ENCODE peak calls at places on chromosomes 1 and 21, in six cellular contexts. R is astrocyte of the cerebellum, Z is body of pancreas, B is mucosa of descending colon, T is AG04450, K is AG10803. M is an unnamed sample.

GRCh38 chr1:224517171-224517570 is 82.6 kb upstream of the WDR26 start:
- DNase-seq in R (no peak), Z (no peak), B (no peak), T (no peak), K (no peak), M (no peak)

GRCh38 chr1:23304140-23304620 is 39.9 kb downstream of the HNRNPR start:
- DNase-seq in R (no peak), Z (no peak), B (no peak), T (no peak), K (no peak), M (no peak)

GRCh38 chr1:217036757-217037156 is 313.5 kb upstream of the ESRRG start:
- DNase-seq in R (no peak), Z (no peak), B (no peak), T (no peak), K (no peak), M (no peak)

GRCh38 chr1:61797045-61797755 is 54.9 kb downstream of the PATJ start:
- DNase-seq in R (peak; percentile 48), Z (no peak), B (no peak), T (no peak), K (no peak), M (no peak)

GRCh38 chr1:16145030-16145987 is 10.6 kb downstream of the EPHA2 start:
- DNase-seq in R (peak; percentile 69), Z (peak; percentile 92), B (peak; percentile 86), T (peak; percentile 66), K (peak; percentile 87), M (peak; percentile 88)

GRCh38 chr1:232570007-232570406 is 59.9 kb downstream of the SIPA1L2 start:
- DNase-seq in R (no peak), Z (no peak), B (no peak), T (no peak), K (no peak), M (peak; percentile 59)

GRCh38 chr1:243745361-243745760 is 104.7 kb downstream of the AKT3 start:
- DNase-seq in R (no peak), Z (no peak), B (no peak), T (no peak), K (peak; percentile 53), M (peak; percentile 19)

GRCh38 chr1:72282271-72282656 is at the start of gene NEGR1:
- DNase-seq in R (peak; percentile 12), Z (peak; percentile 24), B (peak; percentile 37), T (peak; percentile 38), K (peak; percentile 78), M (peak; percentile 64)

GRCh38 chr1:159144571-159144970 is 26.8 kb upstream of the CADM3 start:
- DNase-seq in R (no peak), Z (no peak), B (no peak), T (no peak), K (no peak), M (no peak)

GRCh38 chr1:6260433-6260934 is 414 bp downstream of the GPR153 start:
- DNase-seq in R (no peak), Z (no peak), B (no peak), T (no peak), K (no peak), M (peak; percentile 27)

GRCh38 chr1:29259802-29260441 is 23.6 kb downstream of the PTPRU start:
- DNase-seq in R (no peak), Z (peak; percentile 37), B (peak; percentile 81), T (no peak), K (no peak), M (peak; percentile 51)

GRCh38 chr1:227897704-227898438 is 49.9 kb downstream of the WNT9A start:
- DNase-seq in R (no peak), Z (peak; percentile 6), B (no peak), T (no peak), K (no peak), M (no peak)

GRCh38 chr21:22516230-22516629 is 1518.0 kb downstream of the NCAM2 start:
- DNase-seq in R (no peak), Z (no peak), B (no peak), T (no peak), K (no peak), M (no peak)

GRCh38 chr1:59635057-59635456 is 179.7 kb upstream of the HOOK1 start:
- DNase-seq in R (no peak), Z (no peak), B (no peak), T (no peak), K (no peak), M (no peak)

GRCh38 chr1:45843474-45843905 is 40.1 kb downstream of the MAST2 start:
- DNase-seq in R (peak; percentile 19), Z (no peak), B (no peak), T (no peak), K (peak; percentile 52), M (peak; percentile 54)

GRCh38 chr1:101260531-101260930 is 23.7 kb downstream of the S1PR1 start:
- DNase-seq in R (no peak), Z (no peak), B (no peak), T (no peak), K (no peak), M (no peak)

GRCh38 chr1:207519505-207520399 is 23.8 kb downstream of the CR1 start:
- DNase-seq in R (no peak), Z (no peak), B (no peak), T (no peak), K (peak; percentile 48), M (no peak)

GRCh38 chr1:15386128-15386824 is 23.4 kb upstream of the EFHD2 start:
- DNase-seq in R (no peak), Z (no peak), B (no peak), T (no peak), K (peak; percentile 21), M (peak; percentile 15)

GRCh38 chr21:36035381-36035791 is 24.9 kb downstream of the SETD4 start:
- DNase-seq in R (no peak), Z (no peak), B (no peak), T (no peak), K (no peak), M (no peak)

GRCh38 chr1:245684636-245685035 is 529.9 kb downstream of the KIF26B start:
- DNase-seq in R (no peak), Z (no peak), B (no peak), T (no peak), K (no peak), M (no peak)

GRCh38 chr1:78779831-78780230 is 130.2 kb downstream of the IFI44 start:
- DNase-seq in R (peak; percentile 32), Z (no peak), B (no peak), T (no peak), K (peak; percentile 4), M (no peak)

GRCh38 chr1:168529533-168529932 is 14.3 kb downstream of the XCL2 start:
- DNase-seq in R (no peak), Z (no peak), B (no peak), T (no peak), K (no peak), M (no peak)

GRCh38 chr1:6601865-6602668 is 602 bp downstream of the KLHL21 start:
- DNase-seq in R (no peak), Z (peak; percentile 67), B (no peak), T (no peak), K (peak; percentile 56), M (peak; percentile 67)

GRCh38 chr1:43822040-43822439 is 111.6 kb upstream of the ARTN start:
- DNase-seq in R (peak; percentile 86), Z (no peak), B (no peak), T (peak; percentile 60), K (peak; percentile 91), M (peak; percentile 88)

GRCh38 chr21:36846624-36847023 is 119.8 kb downstream of the HLCS start:
- DNase-seq in R (no peak), Z (no peak), B (no peak), T (no peak), K (peak; percentile 34), M (no peak)

GRCh38 chr1:8985915-8986813 is 40.1 kb downstream of the SLC2A7 start:
- DNase-seq in R (peak; percentile 94), Z (peak; percentile 72), B (peak; percentile 80), T (peak; percentile 81), K (peak; percentile 97), M (peak; percentile 89)

GRCh38 chr1:18447509-18448220 is 33.1 kb upstream of the KLHDC7A start:
- DNase-seq in R (no peak), Z (no peak), B (no peak), T (no peak), K (no peak), M (no peak)
- TF ChIP-seq CTCF in R (no peak), Z (no peak), B (no peak), T (no peak), K (no peak), M (no peak)

DNA sequence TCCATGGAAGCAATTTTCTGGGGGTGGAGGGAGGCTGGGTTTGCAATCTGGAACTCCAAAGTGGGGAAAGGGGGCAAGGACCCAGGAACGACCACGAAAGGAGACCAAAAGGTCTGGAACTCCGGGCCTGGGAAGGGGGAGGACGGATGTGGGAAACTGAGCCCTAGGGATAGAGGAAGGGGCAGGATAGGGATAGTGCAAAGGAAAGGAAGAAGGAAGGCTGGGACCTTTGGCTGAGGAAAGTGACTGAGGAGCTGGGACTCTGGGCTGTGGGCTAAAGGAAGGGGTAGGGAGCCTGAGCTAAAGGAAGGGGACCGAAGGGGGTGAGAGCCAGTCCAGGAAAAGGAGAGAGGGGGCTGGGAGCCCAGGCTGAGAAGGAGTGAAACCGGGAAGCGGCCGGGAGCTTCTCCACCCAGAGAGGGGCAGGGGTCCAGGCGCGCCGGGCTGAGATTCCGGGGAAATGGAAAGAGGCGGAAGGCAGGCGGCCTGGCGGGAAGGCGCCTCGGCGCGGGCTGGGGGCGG is 395 bp downstream of the SLC9A1 start:
- DNase-seq in R (no peak), Z (no peak), B (no peak), T (no peak), K (no peak), M (no peak)
- H3K4me3 ChIP-seq in R (peak overlapping the region; percentile 64), Z (peak overlapping the region; percentile 4), B (peak overlapping the region; percentile 72), T (peak overlapping the region; percentile 73), K (peak overlapping the region; percentile 81), M (peak overlapping the region; percentile 74)

GRCh38 chr1:156947127-156947526 is 26.7 kb downstream of the LRRC71 start:
- DNase-seq in R (no peak), Z (no peak), B (no peak), T (no peak), K (no peak), M (no peak)

GRCh38 chr1:156947818-156948525 is 27.5 kb downstream of the LRRC71 start:
- DNase-seq in R (no peak), Z (no peak), B (no peak), T (no peak), K (no peak), M (no peak)

GRCh38 chr1:156949127-156949526 is 28.7 kb downstream of the LRRC71 start:
- DNase-seq in R (no peak), Z (no peak), B (no peak), T (no peak), K (no peak), M (no peak)

GRCh38 chr1:156945881-156946661 is 25.6 kb downstream of the LRRC71 start:
- DNase-seq in R (no peak), Z (no peak), B (peak; percentile 58), T (no peak), K (no peak), M (no peak)

DNA sequence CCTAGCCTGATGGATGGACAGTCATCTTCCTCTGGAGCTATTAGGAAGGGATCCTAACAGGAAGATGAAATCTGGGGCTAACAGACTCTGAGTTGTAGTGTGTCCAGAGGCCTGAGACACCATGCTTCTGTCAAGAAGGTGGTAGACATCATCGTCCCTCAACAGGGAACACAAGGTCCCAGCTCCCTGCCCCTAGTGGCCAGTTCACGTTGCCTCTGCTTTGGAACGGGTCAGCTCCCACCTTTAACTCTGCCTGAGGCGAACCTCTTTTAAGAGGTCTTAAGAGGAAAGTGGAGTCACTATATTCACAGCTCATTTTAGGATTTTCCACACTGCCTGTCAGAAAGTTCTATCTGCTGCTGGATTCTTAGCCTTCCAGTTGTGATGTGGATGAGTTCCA is 28.3 kb downstream of the LRRC71 start:
- DNase-seq in R (no peak), Z (no peak), B (no peak), T (no peak), K (no peak), M (no peak)
- TF ChIP-seq CTCF in R (peak; percentile 27), Z (no peak), B (no peak), T (peak; percentile 32), K (no peak), M (no peak)

GRCh38 chr1:1599030-1599916 is 662 bp downstream of the FNDC10 start:
- DNase-seq in R (no peak), Z (no peak), B (no peak), T (no peak), K (peak; percentile 30), M (no peak)
- H3K4me3 ChIP-seq in R (no peak overlapping the region), Z (no peak overlapping the region), B (no peak overlapping the region), T (peak overlapping the region; percentile 36), K (peak overlapping the region; percentile 15), M (peak overlapping the region; percentile 18)

M was measured in fibroblast of villous mesenchyme.